ENCODE peak calls at places on chromosomes 7 and 10, in seven cellular contexts. One of them, this sample, is unnamed.

GRCh38 chr10:102504179-102504975 is 605 bp downstream of the SUFU start:
- DNase-seq in GM12891: no peak
- DNase-seq in GM12878: no peak
- DNase-seq in H1: peak
- DNase-seq in K562: peak
- DNase-seq in SK-N-SH: peak
- DNase-seq in HepG2: no peak
- DNase-seq in this sample: no peak

GRCh38 chr7:31707089-31707488 is 20.1 kb downstream of the PPP1R17 start:
- DNase-seq in SK-N-SH: no peak
- DNase-seq in GM12891: no peak
- DNase-seq in HepG2: no peak
- DNase-seq in GM12878: peak
- DNase-seq in K562: no peak
- DNase-seq in H1: no peak
- DNase-seq in this sample: no peak

GRCh38 chr7:16710641-16711040 is 42.9 kb upstream of the TSPAN13 start:
- DNase-seq in GM12878: no peak
- DNase-seq in SK-N-SH: no peak
- DNase-seq in H1: no peak
- DNase-seq in K562: no peak
- DNase-seq in HepG2: no peak
- DNase-seq in GM12891: no peak
- DNase-seq in this sample: no peak

GRCh38 chr7:44489955-44490350 is 505 bp downstream of the NUDCD3 start:
- DNase-seq in SK-N-SH: no peak
- DNase-seq in H1: no peak
- DNase-seq in K562: peak
- DNase-seq in GM12891: no peak
- DNase-seq in GM12878: no peak
- DNase-seq in HepG2: no peak
- DNase-seq in this sample: no peak

GRCh38 chr7:124718032-124718766 is 47.4 kb downstream of the GPR37 start:
- DNase-seq in GM12878: no peak
- DNase-seq in GM12891: no peak
- DNase-seq in K562: no peak
- DNase-seq in H1: no peak
- DNase-seq in HepG2: peak
- DNase-seq in SK-N-SH: no peak
- DNase-seq in this sample: no peak

GRCh38 chr10:62638062-62638477 is 166.4 kb upstream of the ADO start:
- DNase-seq in GM12891: no peak
- DNase-seq in H1: no peak
- DNase-seq in GM12878: peak
- DNase-seq in SK-N-SH: no peak
- DNase-seq in K562: no peak
- DNase-seq in HepG2: no peak
- DNase-seq in this sample: no peak

GRCh38 chr7:133545613-133546012 is 292.7 kb downstream of the EXOC4 start:
- DNase-seq in GM12891: no peak
- DNase-seq in HepG2: no peak
- DNase-seq in GM12878: no peak
- DNase-seq in SK-N-SH: no peak
- DNase-seq in K562: no peak
- DNase-seq in H1: no peak
- DNase-seq in this sample: no peak

GRCh38 chr10:102267748-102268147 is 22.4 kb downstream of the GBF1 start:
- DNase-seq in HepG2: no peak
- DNase-seq in GM12878: no peak
- DNase-seq in SK-N-SH: no peak
- DNase-seq in K562: no peak
- DNase-seq in GM12891: no peak
- DNase-seq in H1: no peak
- DNase-seq in this sample: no peak

DNA sequence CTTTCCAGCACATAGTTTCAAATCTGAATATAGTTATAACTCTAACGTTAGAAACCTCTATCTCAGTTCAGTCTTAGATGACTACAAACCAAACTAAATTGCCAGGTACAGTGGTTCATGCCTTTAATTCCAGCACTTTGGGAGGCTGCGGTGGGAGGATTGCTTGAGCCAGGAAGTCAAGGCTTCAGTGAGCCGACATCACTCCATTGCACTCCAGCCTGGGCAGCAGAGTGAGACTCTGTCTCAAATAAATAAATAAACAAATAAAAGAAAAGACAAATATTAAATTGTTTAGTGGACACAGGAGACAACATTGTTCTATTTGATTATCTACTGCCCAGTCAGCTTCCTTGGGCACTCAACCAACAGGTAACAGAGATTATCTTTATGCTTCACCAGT is 15.8 kb downstream of the HDAC9 start:
- DNase-seq in HepG2: no peak
- DNase-seq in H1: no peak
- DNase-seq in SK-N-SH: no peak
- DNase-seq in GM12878: no peak
- DNase-seq in GM12891: no peak
- DNase-seq in K562: no peak
- DNase-seq in this sample: no peak
- TF ChIP-seq POLR2AphosphoS5 in HepG2: no peak
- TF ChIP-seq POLR2AphosphoS5 in H1: no peak
- TF ChIP-seq POLR2AphosphoS5 in SK-N-SH: no peak
- TF ChIP-seq POLR2AphosphoS5 in GM12878: no peak
- TF ChIP-seq POLR2AphosphoS5 in GM12891: no peak
- TF ChIP-seq POLR2AphosphoS5 in K562: no peak
- TF ChIP-seq POLR2AphosphoS5 in this sample: no peak

GRCh38 chr10:74988055-74988773 is 123.2 kb upstream of the SAMD8 start:
- DNase-seq in H1: no peak
- DNase-seq in SK-N-SH: no peak
- DNase-seq in HepG2: no peak
- DNase-seq in GM12891: no peak
- DNase-seq in GM12878: no peak
- DNase-seq in K562: no peak
- DNase-seq in this sample: no peak
- TF ChIP-seq TAF1 in H1: no peak
- TF ChIP-seq TAF1 in SK-N-SH: no peak
- TF ChIP-seq TAF1 in HepG2: no peak
- TF ChIP-seq TAF1 in GM12891: no peak
- TF ChIP-seq TAF1 in GM12878: no peak
- TF ChIP-seq TAF1 in K562: no peak
- TF ChIP-seq TAF1 in this sample: no peak

GRCh38 chr7:4715385-4715770 is 33.3 kb downstream of the FOXK1 start:
- DNase-seq in H1: no peak
- DNase-seq in HepG2: peak
- DNase-seq in SK-N-SH: no peak
- DNase-seq in GM12891: no peak
- DNase-seq in K562: no peak
- DNase-seq in GM12878: no peak
- DNase-seq in this sample: no peak
- TF ChIP-seq POLR2AphosphoS5 in H1: no peak
- TF ChIP-seq POLR2AphosphoS5 in HepG2: no peak
- TF ChIP-seq POLR2AphosphoS5 in SK-N-SH: no peak
- TF ChIP-seq POLR2AphosphoS5 in GM12891: no peak
- TF ChIP-seq POLR2AphosphoS5 in K562: no peak
- TF ChIP-seq POLR2AphosphoS5 in GM12878: no peak
- TF ChIP-seq POLR2AphosphoS5 in this sample: no peak

GRCh38 chr10:127149613-127150081 is 46.7 kb downstream of the INSYN2A start:
- DNase-seq in SK-N-SH: no peak
- DNase-seq in HepG2: no peak
- DNase-seq in K562: no peak
- DNase-seq in H1: no peak
- DNase-seq in GM12878: no peak
- DNase-seq in GM12891: no peak
- DNase-seq in this sample: no peak
- TF ChIP-seq TAF1 in SK-N-SH: no peak
- TF ChIP-seq TAF1 in HepG2: no peak
- TF ChIP-seq TAF1 in K562: no peak
- TF ChIP-seq TAF1 in H1: no peak
- TF ChIP-seq TAF1 in GM12878: no peak
- TF ChIP-seq TAF1 in GM12891: no peak
- TF ChIP-seq TAF1 in this sample: no peak

GRCh38 chr10:12419279-12419847 is 70.0 kb downstream of the CAMK1D start:
- DNase-seq in HepG2: no peak
- DNase-seq in H1: no peak
- DNase-seq in K562: no peak
- DNase-seq in GM12891: no peak
- DNase-seq in GM12878: no peak
- DNase-seq in SK-N-SH: no peak
- DNase-seq in this sample: no peak
- TF ChIP-seq POLR2AphosphoS5 in HepG2: no peak
- TF ChIP-seq POLR2AphosphoS5 in H1: no peak
- TF ChIP-seq POLR2AphosphoS5 in K562: no peak
- TF ChIP-seq POLR2AphosphoS5 in GM12891: no peak
- TF ChIP-seq POLR2AphosphoS5 in GM12878: no peak
- TF ChIP-seq POLR2AphosphoS5 in SK-N-SH: peak
- TF ChIP-seq POLR2AphosphoS5 in this sample: no peak

GRCh38 chr10:75612904-75613684 is 181.7 kb downstream of the LRMDA start:
- DNase-seq in GM12878: peak
- DNase-seq in SK-N-SH: no peak
- DNase-seq in HepG2: no peak
- DNase-seq in H1: no peak
- DNase-seq in K562: no peak
- DNase-seq in GM12891: no peak
- DNase-seq in this sample: no peak
- TF ChIP-seq TAF1 in GM12878: no peak
- TF ChIP-seq TAF1 in SK-N-SH: no peak
- TF ChIP-seq TAF1 in HepG2: no peak
- TF ChIP-seq TAF1 in H1: no peak
- TF ChIP-seq TAF1 in K562: no peak
- TF ChIP-seq TAF1 in GM12891: no peak
- TF ChIP-seq TAF1 in this sample: no peak

DNA sequence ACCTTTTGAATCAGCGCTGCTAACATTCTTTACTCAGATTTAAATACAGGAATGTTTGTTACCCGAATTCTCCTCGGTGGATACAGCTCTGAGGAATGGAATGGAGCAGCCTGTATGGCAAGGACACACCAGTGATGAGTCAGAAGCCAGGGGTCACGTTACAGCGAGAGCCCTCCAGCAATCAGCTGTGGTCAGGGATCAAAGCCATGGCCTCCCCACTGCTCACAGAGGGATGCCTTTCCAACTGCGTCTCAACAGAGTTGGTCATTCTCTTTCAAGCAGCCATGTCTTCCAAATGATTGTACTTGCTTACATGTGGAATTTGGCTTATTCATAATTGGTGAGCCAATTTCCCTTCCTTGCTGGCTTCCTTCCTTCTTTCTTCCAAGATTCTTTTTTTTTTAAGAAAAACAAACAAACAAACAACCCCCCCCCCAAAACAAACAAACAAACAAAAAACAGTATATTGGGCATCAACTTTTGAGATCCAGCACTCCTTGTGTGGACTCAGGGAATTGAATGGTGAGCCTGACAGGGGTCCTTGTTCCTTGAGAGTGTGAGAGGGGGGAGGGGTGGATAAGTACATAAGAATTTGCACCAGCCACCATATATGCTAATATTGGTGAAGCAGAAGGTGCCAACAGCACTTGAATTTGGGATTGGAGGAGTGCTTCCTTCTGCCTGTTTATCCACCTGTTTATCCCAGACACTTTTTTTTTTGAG is 100.2 kb downstream of the ATXN7L1 start:
- DNase-seq in SK-N-SH: no peak
- DNase-seq in H1: peak
- DNase-seq in GM12878: no peak
- DNase-seq in GM12891: no peak
- DNase-seq in HepG2: peak
- DNase-seq in K562: peak
- DNase-seq in this sample: no peak
- TF ChIP-seq POLR2AphosphoS5 in SK-N-SH: peak
- TF ChIP-seq POLR2AphosphoS5 in H1: no peak
- TF ChIP-seq POLR2AphosphoS5 in GM12878: no peak
- TF ChIP-seq POLR2AphosphoS5 in GM12891: no peak
- TF ChIP-seq POLR2AphosphoS5 in HepG2: no peak
- TF ChIP-seq POLR2AphosphoS5 in K562: no peak
- TF ChIP-seq POLR2AphosphoS5 in this sample: no peak

DNA sequence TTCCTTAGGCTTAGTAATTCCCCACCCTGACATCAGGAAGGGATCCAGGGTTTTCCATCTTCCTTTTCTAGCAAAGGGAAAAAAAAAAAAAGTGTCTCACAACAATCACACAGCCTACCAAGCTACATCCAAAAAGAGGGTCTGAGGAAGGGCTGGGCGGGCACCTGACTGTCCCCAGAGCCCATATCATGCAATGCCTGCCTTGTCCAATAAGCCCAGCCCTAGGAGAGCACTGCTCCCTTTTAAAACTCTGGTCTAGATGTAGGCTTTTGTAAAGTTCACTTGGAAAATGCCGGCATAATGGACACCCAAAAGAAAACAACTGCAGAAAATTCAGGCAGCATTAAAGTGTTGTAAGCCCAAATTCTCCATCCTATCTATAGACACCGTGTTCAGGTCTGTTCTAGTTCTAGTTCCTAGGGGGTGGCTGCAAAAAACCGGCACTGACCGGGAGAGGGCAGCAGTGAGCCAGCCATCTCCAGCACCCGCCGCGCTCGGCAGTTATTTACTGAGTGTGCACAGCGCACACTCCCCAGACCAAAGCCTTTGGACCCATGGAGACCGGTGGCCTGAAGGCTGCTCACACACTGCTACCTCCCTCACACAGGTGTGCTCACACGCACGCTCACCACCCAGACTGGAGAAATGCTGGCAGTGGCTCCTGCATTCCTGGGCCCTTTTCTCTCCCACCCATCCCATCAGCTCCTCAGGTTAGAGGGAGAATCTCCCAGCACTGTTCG is 48.7 kb downstream of the PODXL start:
- DNase-seq in H1: peak
- DNase-seq in HepG2: peak
- DNase-seq in SK-N-SH: peak
- DNase-seq in GM12878: no peak
- DNase-seq in K562: peak
- DNase-seq in GM12891: peak
- DNase-seq in this sample: peak
- TF ChIP-seq TAF1 in H1: no peak
- TF ChIP-seq TAF1 in HepG2: no peak
- TF ChIP-seq TAF1 in SK-N-SH: peak
- TF ChIP-seq TAF1 in GM12878: no peak
- TF ChIP-seq TAF1 in K562: no peak
- TF ChIP-seq TAF1 in GM12891: no peak
- TF ChIP-seq TAF1 in this sample: no peak

DNA sequence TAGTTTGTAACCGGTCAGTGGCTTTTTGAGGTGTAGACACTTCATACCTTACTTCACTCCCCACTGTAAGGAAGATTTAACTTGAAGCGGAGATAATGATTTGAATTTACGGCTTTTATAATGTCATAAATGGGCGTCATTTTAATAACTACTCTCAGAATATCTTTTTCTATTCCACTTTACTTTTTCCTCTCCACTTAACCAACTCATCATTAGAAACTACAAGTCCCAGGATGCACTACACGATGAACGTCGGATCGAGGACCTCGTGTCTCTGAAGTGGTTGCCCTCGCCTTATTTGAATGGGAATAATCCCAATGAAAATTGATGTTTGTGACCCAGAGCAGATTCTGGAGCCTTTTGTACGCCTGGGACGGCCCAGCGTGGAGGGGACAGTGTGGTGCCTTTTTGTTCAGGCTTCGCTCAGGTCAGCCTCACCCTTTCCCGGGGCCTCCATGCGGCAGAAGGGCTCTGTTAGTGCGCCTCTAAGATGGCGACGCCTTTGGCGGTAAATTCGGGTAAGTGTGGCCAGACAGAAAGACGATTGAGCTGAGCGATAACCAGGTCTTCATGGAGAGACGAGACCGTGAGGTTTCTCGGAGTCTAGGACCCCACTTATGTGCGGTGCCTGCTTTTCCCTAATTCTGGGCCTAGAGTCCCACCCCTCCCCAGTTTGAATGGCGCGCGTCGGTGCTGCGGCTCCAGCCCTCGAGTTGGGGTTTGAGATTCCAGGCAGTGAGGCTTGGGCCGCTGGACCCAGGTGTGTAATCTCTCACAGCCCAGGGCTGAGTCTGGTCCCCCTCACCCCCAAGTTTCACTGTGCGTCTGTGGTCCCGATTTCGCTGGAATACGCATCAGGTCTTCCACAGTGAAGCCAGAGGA is at the start of gene NUP205:
- DNase-seq in GM12878: peak
- DNase-seq in H1: peak
- DNase-seq in K562: peak
- DNase-seq in GM12891: peak
- DNase-seq in HepG2: peak
- DNase-seq in SK-N-SH: peak
- DNase-seq in this sample: peak
- TF ChIP-seq POLR2AphosphoS5 in GM12878: peak
- TF ChIP-seq POLR2AphosphoS5 in H1: peak
- TF ChIP-seq POLR2AphosphoS5 in K562: peak
- TF ChIP-seq POLR2AphosphoS5 in GM12891: peak
- TF ChIP-seq POLR2AphosphoS5 in HepG2: peak
- TF ChIP-seq POLR2AphosphoS5 in SK-N-SH: peak
- TF ChIP-seq POLR2AphosphoS5 in this sample: peak